ENCODE peak calls at places on chromosomes 11 and 22, in eight cellular contexts. One of them, this sample, is unnamed. For H3K4me1, the result is how much of the 10 kb centered on the place peaks cover.

GRCh38 chr11:105035262-105035620 is 297 bp upstream of the CASP1 start:
- DNase-seq in mammary epithelial cell: no peak
- DNase-seq in fibroblast of lung: no peak
- DNase-seq in SJSA1: no peak
- DNase-seq in lower lobe of right lung: no peak
- DNase-seq in colonic mucosa: no peak
- DNase-seq in psoas muscle: no peak
- DNase-seq in A549: no peak
- DNase-seq in this sample: no peak

GRCh38 chr11:66866420-66867010 is 9.7 kb downstream of the LRFN4 start:
- DNase-seq in mammary epithelial cell: no peak
- DNase-seq in fibroblast of lung: no peak
- DNase-seq in SJSA1: no peak
- DNase-seq in lower lobe of right lung: no peak
- DNase-seq in colonic mucosa: no peak
- DNase-seq in psoas muscle: no peak
- DNase-seq in A549: no peak
- DNase-seq in this sample: no peak

GRCh38 chr11:116601734-116602636 is 170.8 kb downstream of the BUD13 start:
- DNase-seq in mammary epithelial cell: no peak
- DNase-seq in fibroblast of lung: peak
- DNase-seq in SJSA1: no peak
- DNase-seq in lower lobe of right lung: no peak
- DNase-seq in colonic mucosa: no peak
- DNase-seq in psoas muscle: no peak
- DNase-seq in A549: no peak
- DNase-seq in this sample: no peak

GRCh38 chr11:107683807-107684206 is 28.0 kb downstream of the SLN start:
- DNase-seq in mammary epithelial cell: peak
- DNase-seq in fibroblast of lung: no peak
- DNase-seq in SJSA1: no peak
- DNase-seq in lower lobe of right lung: no peak
- DNase-seq in colonic mucosa: no peak
- DNase-seq in psoas muscle: no peak
- DNase-seq in A549: peak
- DNase-seq in this sample: no peak

GRCh38 chr11:83480251-83480650 is 194.1 kb upstream of the CCDC90B start:
- DNase-seq in mammary epithelial cell: no peak
- DNase-seq in fibroblast of lung: peak
- DNase-seq in SJSA1: no peak
- DNase-seq in lower lobe of right lung: no peak
- DNase-seq in colonic mucosa: no peak
- DNase-seq in psoas muscle: no peak
- DNase-seq in A549: no peak
- DNase-seq in this sample: no peak

GRCh38 chr11:65422104-65422632 is 430 bp upstream of the NEAT1 start:
- DNase-seq in mammary epithelial cell: peak
- DNase-seq in fibroblast of lung: peak
- DNase-seq in SJSA1: peak
- DNase-seq in lower lobe of right lung: peak
- DNase-seq in colonic mucosa: peak
- DNase-seq in psoas muscle: peak
- DNase-seq in A549: no peak
- DNase-seq in this sample: peak

GRCh38 chr11:82865841-82866240 is 34.4 kb downstream of the PRCP start:
- DNase-seq in mammary epithelial cell: peak
- DNase-seq in fibroblast of lung: no peak
- DNase-seq in SJSA1: no peak
- DNase-seq in lower lobe of right lung: no peak
- DNase-seq in colonic mucosa: no peak
- DNase-seq in psoas muscle: no peak
- DNase-seq in A549: no peak
- DNase-seq in this sample: no peak

GRCh38 chr22:19663286-19663815 is 51.0 kb upstream of the SEPTIN5 start:
- DNase-seq in mammary epithelial cell: peak
- DNase-seq in fibroblast of lung: peak
- DNase-seq in SJSA1: no peak
- DNase-seq in lower lobe of right lung: peak
- DNase-seq in colonic mucosa: peak
- DNase-seq in psoas muscle: peak
- DNase-seq in A549: no peak
- DNase-seq in this sample: no peak

GRCh38 chr11:2977113-2977512 is 15.0 kb downstream of the NAP1L4 start:
- DNase-seq in mammary epithelial cell: no peak
- DNase-seq in fibroblast of lung: no peak
- DNase-seq in SJSA1: no peak
- DNase-seq in lower lobe of right lung: no peak
- DNase-seq in colonic mucosa: no peak
- DNase-seq in psoas muscle: peak
- DNase-seq in A549: no peak
- DNase-seq in this sample: no peak

GRCh38 chr11:12285811-12286222 is 91.6 kb upstream of the PARVA start:
- DNase-seq in mammary epithelial cell: no peak
- DNase-seq in fibroblast of lung: peak
- DNase-seq in SJSA1: no peak
- DNase-seq in lower lobe of right lung: no peak
- DNase-seq in colonic mucosa: peak
- DNase-seq in psoas muscle: no peak
- DNase-seq in A549: no peak
- DNase-seq in this sample: no peak
- H3K4me1 ChIP-seq in mammary epithelial cell: half or more
- H3K4me1 ChIP-seq in fibroblast of lung: half or more
- H3K4me1 ChIP-seq in SJSA1: half or more
- H3K4me1 ChIP-seq in lower lobe of right lung: under half
- H3K4me1 ChIP-seq in colonic mucosa: under half
- H3K4me1 ChIP-seq in psoas muscle: under half
- H3K4me1 ChIP-seq in A549: half or more
- H3K4me1 ChIP-seq in this sample: under half

DNA sequence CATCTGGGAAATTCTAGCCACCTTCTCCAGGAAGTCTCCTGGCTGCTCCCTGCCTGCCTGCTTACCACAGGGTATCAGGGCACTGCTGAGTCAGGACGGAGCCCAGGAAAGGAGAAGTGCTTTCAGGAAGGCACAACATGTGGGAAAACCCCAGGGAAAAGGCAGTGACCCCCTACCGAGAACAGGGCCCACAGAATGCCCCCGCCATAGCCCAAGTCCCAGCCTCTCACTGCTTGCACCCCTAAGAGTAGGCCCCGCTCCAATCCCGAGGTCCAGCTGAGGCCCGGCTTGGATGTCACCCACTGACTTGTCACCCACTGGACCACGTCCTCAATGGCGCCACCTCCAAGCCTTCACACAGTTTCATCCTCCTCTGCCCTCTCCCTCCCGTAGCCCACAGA is 34.1 kb downstream of the ARAP1 start:
- DNase-seq in mammary epithelial cell: no peak
- DNase-seq in fibroblast of lung: no peak
- DNase-seq in SJSA1: no peak
- DNase-seq in lower lobe of right lung: peak
- DNase-seq in colonic mucosa: no peak
- DNase-seq in psoas muscle: peak
- DNase-seq in A549: no peak
- DNase-seq in this sample: no peak
- H3K27ac ChIP-seq in mammary epithelial cell: no peak
- H3K27ac ChIP-seq in fibroblast of lung: no peak
- H3K27ac ChIP-seq in SJSA1: no peak
- H3K27ac ChIP-seq in lower lobe of right lung: no peak
- H3K27ac ChIP-seq in colonic mucosa: no peak
- H3K27ac ChIP-seq in psoas muscle: no peak
- H3K27ac ChIP-seq in A549: no peak
- H3K27ac ChIP-seq in this sample: no peak

GRCh38 chr22:46449116-46449691 is 88.2 kb downstream of the CELSR1 start:
- DNase-seq in mammary epithelial cell: no peak
- DNase-seq in fibroblast of lung: no peak
- DNase-seq in SJSA1: no peak
- DNase-seq in lower lobe of right lung: no peak
- DNase-seq in colonic mucosa: no peak
- DNase-seq in psoas muscle: no peak
- DNase-seq in A549: no peak
- DNase-seq in this sample: no peak

GRCh38 chr22:46445771-46446485 is 91.5 kb downstream of the CELSR1 start:
- DNase-seq in mammary epithelial cell: no peak
- DNase-seq in fibroblast of lung: no peak
- DNase-seq in SJSA1: no peak
- DNase-seq in lower lobe of right lung: no peak
- DNase-seq in colonic mucosa: no peak
- DNase-seq in psoas muscle: no peak
- DNase-seq in A549: no peak
- DNase-seq in this sample: no peak

GRCh38 chr22:46444390-46444854 is 93.0 kb downstream of the CELSR1 start:
- DNase-seq in mammary epithelial cell: no peak
- DNase-seq in fibroblast of lung: no peak
- DNase-seq in SJSA1: no peak
- DNase-seq in lower lobe of right lung: no peak
- DNase-seq in colonic mucosa: peak
- DNase-seq in psoas muscle: no peak
- DNase-seq in A549: no peak
- DNase-seq in this sample: no peak

GRCh38 chr22:46447906-46448669 is 89.3 kb downstream of the CELSR1 start:
- DNase-seq in mammary epithelial cell: no peak
- DNase-seq in fibroblast of lung: no peak
- DNase-seq in SJSA1: no peak
- DNase-seq in lower lobe of right lung: peak
- DNase-seq in colonic mucosa: no peak
- DNase-seq in psoas muscle: no peak
- DNase-seq in A549: no peak
- DNase-seq in this sample: no peak

DNA sequence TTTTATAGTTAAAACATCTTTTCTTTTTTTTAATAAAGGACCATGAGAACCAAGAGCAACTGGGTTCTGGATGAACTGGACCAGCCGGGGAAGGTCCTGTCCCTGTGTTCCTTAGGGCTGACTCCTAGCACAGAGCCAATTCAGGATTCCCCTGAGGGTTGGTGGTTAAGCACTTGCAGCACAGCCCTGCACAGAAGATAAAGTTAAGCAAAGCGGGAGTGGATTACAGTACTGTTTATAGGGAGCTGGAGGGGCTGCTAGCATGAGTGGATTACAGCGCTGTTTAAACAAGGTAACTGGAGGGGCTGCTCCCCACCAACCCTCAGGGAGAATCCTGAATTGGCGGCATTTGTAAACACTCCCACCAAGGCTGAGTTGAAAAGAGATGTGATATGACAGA is 90.6 kb downstream of the CELSR1 start:
- DNase-seq in mammary epithelial cell: no peak
- DNase-seq in fibroblast of lung: no peak
- DNase-seq in SJSA1: no peak
- DNase-seq in lower lobe of right lung: no peak
- DNase-seq in colonic mucosa: no peak
- DNase-seq in psoas muscle: no peak
- DNase-seq in A549: no peak
- DNase-seq in this sample: no peak
- H3K4me1 ChIP-seq in mammary epithelial cell: under half
- H3K4me1 ChIP-seq in fibroblast of lung: under half
- H3K4me1 ChIP-seq in SJSA1: under half
- H3K4me1 ChIP-seq in lower lobe of right lung: under half
- H3K4me1 ChIP-seq in colonic mucosa: under half
- H3K4me1 ChIP-seq in psoas muscle: under half
- H3K4me1 ChIP-seq in A549: under half
- H3K4me1 ChIP-seq in this sample: under half

DNA sequence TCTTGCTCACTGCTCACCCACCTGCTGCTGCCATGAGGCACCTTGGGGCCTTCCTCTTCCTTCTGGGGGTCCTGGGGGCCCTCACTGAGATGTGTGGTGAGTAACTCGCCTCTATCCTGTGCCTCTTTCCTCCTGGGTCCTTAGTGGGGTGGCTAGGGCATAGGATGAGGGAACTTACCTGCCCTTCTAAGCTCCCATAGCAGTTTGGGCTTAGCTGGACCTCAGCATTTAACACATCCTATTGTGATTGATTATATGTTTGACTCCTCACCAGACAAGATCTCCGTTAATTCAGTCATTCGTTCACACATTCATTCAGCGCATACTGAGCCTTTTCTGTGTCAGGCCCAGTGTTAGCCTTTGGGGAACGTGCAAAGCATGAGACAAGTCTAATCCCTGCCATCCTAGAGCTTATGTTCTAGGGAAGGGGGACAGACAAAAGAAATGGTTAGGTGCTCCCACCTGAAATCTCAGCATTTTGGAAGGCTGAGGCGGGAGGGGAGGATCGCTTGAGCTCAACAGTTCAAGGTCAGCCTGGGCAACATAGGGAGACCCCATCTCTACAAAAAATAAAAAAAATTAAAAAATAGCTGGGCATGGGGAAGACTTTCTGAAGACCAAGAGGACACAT is 441 bp downstream of the TCN2 start:
- DNase-seq in mammary epithelial cell: no peak
- DNase-seq in fibroblast of lung: no peak
- DNase-seq in SJSA1: no peak
- DNase-seq in lower lobe of right lung: no peak
- DNase-seq in colonic mucosa: no peak
- DNase-seq in psoas muscle: no peak
- DNase-seq in A549: no peak
- DNase-seq in this sample: no peak
- H3K27ac ChIP-seq in mammary epithelial cell: no peak
- H3K27ac ChIP-seq in fibroblast of lung: peak
- H3K27ac ChIP-seq in SJSA1: no peak
- H3K27ac ChIP-seq in lower lobe of right lung: peak
- H3K27ac ChIP-seq in colonic mucosa: peak
- H3K27ac ChIP-seq in psoas muscle: peak
- H3K27ac ChIP-seq in A549: peak
- H3K27ac ChIP-seq in this sample: peak

DNA sequence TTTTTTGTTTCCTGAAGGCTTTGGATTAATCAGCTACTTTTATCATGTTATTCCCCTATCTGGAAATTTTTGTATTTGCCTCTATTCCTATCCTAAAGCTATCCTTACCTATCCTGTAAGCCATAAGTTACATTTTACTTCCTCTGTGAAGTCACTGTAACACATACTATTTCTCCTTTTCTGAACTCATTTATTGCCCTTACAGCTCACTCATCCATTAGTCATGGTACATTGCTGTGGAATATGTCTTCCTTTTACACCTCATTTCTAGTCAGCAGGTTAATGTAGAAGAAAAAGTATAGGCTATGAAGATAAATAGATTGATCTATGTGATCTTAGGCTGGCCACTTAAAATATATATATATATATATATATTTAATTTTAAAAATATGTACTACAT is 28.0 kb downstream of the SWAP70 start:
- DNase-seq in mammary epithelial cell: peak
- DNase-seq in fibroblast of lung: peak
- DNase-seq in SJSA1: no peak
- DNase-seq in lower lobe of right lung: no peak
- DNase-seq in colonic mucosa: no peak
- DNase-seq in psoas muscle: no peak
- DNase-seq in A549: no peak
- DNase-seq in this sample: no peak
- H3K4me1 ChIP-seq in mammary epithelial cell: half or more
- H3K4me1 ChIP-seq in fibroblast of lung: under half
- H3K4me1 ChIP-seq in SJSA1: under half
- H3K4me1 ChIP-seq in lower lobe of right lung: half or more
- H3K4me1 ChIP-seq in colonic mucosa: under half
- H3K4me1 ChIP-seq in psoas muscle: under half
- H3K4me1 ChIP-seq in A549: under half
- H3K4me1 ChIP-seq in this sample: under half

GRCh38 chr11:13450832-13451397 is 12.1 kb downstream of the BTBD10 start:
- DNase-seq in mammary epithelial cell: no peak
- DNase-seq in fibroblast of lung: no peak
- DNase-seq in SJSA1: no peak
- DNase-seq in lower lobe of right lung: no peak
- DNase-seq in colonic mucosa: no peak
- DNase-seq in psoas muscle: no peak
- DNase-seq in A549: no peak
- DNase-seq in this sample: no peak
- H3K27ac ChIP-seq in mammary epithelial cell: no peak
- H3K27ac ChIP-seq in fibroblast of lung: no peak
- H3K27ac ChIP-seq in SJSA1: no peak
- H3K27ac ChIP-seq in lower lobe of right lung: no peak
- H3K27ac ChIP-seq in colonic mucosa: no peak
- H3K27ac ChIP-seq in psoas muscle: no peak
- H3K27ac ChIP-seq in A549: no peak
- H3K27ac ChIP-seq in this sample: no peak

This sample was measured in CD8-positive, alpha-beta memory T cell.